ENCODE peak calls at places on chromosome 17, in ten cellular contexts. J is DND-41, A is HCT116, F is stomach, I is dorsolateral prefrontal cortex, H is transverse colon, Q is tibial nerve, O is fibroblast of lung, S is lower lobe of right lung, R is spleen. K is an unnamed sample. For H3K27me3, the result is how much of the 10 kb centered on the place peaks cover.

GRCh38 chr17:57114085-57114673 is 29.1 kb downstream of the AKAP1 start:
- DNase-seq in J (peak), A (no peak), F (peak), I (no peak), H (peak), Q (no peak), O (peak), S (no peak), R (peak), K (peak)

GRCh38 chr17:21688293-21688949 is 3.9 kb upstream of the KCNJ18 start:
- DNase-seq in J (no peak), A (no peak), F (no peak), I (no peak), H (no peak), Q (no peak), O (no peak), S (no peak), R (no peak), K (no peak)

GRCh38 chr17:67491009-67491677 is 114.1 kb downstream of the PITPNC1 start:
- DNase-seq in J (no peak), A (peak), F (peak), I (peak), H (peak), Q (peak), O (peak), S (peak), R (peak), K (peak)

GRCh38 chr17:3603119-3603869 is 5.9 kb downstream of the TRPV1 start:
- DNase-seq in J (no peak), A (no peak), F (no peak), I (no peak), H (no peak), Q (no peak), O (peak), S (no peak), R (no peak), K (no peak)

GRCh38 chr17:1490643-1491405 is 1.7 kb downstream of the MYO1C start:
- DNase-seq in J (peak), A (no peak), F (peak), I (no peak), H (peak), Q (no peak), O (peak), S (peak), R (peak), K (peak)

GRCh38 chr17:58960068-58960467 is 146.6 kb downstream of the TRIM37 start:
- DNase-seq in J (no peak), A (peak), F (no peak), I (no peak), H (no peak), Q (no peak), O (peak), S (no peak), R (no peak), K (no peak)

GRCh38 chr17:48149174-48150106 is 41.9 kb downstream of the SNX11 start:
- DNase-seq in J (no peak), A (no peak), F (no peak), I (no peak), H (no peak), Q (no peak), O (peak), S (no peak), R (no peak), K (no peak)

GRCh38 chr17:81641825-81642489 is 5.0 kb downstream of the TSPAN10 start:
- DNase-seq in J (no peak), A (no peak), F (no peak), I (no peak), H (no peak), Q (no peak), O (peak), S (no peak), R (no peak), K (no peak)

GRCh38 chr17:79617304-79617703 is 6.5 kb upstream of the RBFOX3 start:
- DNase-seq in J (no peak), A (no peak), F (no peak), I (peak), H (no peak), Q (no peak), O (no peak), S (peak), R (peak), K (peak)

GRCh38 chr17:80260791-80261158 is at the start of gene RNF213:
- DNase-seq in J (peak), A (no peak), F (peak), I (no peak), H (peak), Q (no peak), O (peak), S (peak), R (peak), K (peak)

GRCh38 chr17:6455321-6455705 is 11.1 kb downstream of the PIMREG start:
- DNase-seq in J (no peak), A (no peak), F (peak), I (peak), H (peak), Q (no peak), O (peak), S (peak), R (peak), K (no peak)

GRCh38 chr17:4003501-4004421 is 39.5 kb upstream of the ATP2A3 start:
- DNase-seq in J (no peak), A (no peak), F (peak), I (no peak), H (peak), Q (no peak), O (no peak), S (no peak), R (peak), K (no peak)

GRCh38 chr17:50139950-50140885 is 10.3 kb upstream of the SAMD14 start:
- DNase-seq in J (peak), A (peak), F (peak), I (no peak), H (peak), Q (no peak), O (peak), S (peak), R (peak), K (peak)

GRCh38 chr17:76659928-76660614 is 16.5 kb upstream of the ST6GALNAC1 start:
- DNase-seq in J (no peak), A (no peak), F (no peak), I (no peak), H (peak), Q (no peak), O (peak), S (no peak), R (no peak), K (no peak)

GRCh38 chr17:78214706-78215061 is 631 bp downstream of the BIRC5 start:
- DNase-seq in J (peak), A (no peak), F (no peak), I (no peak), H (no peak), Q (no peak), O (no peak), S (no peak), R (no peak), K (no peak)

GRCh38 chr17:34305606-34306005 is 13.6 kb upstream of the CCL8 start:
- DNase-seq in J (no peak), A (no peak), F (no peak), I (no peak), H (no peak), Q (no peak), O (no peak), S (no peak), R (no peak), K (no peak)

GRCh38 chr17:76735006-76735405 is 2.1 kb downstream of the SRSF2 start:
- DNase-seq in J (no peak), A (no peak), F (no peak), I (no peak), H (no peak), Q (no peak), O (peak), S (no peak), R (no peak), K (no peak)

GRCh38 chr17:39277110-39277509 is 51.4 kb upstream of the STAC2 start:
- DNase-seq in J (no peak), A (no peak), F (no peak), I (no peak), H (no peak), Q (no peak), O (no peak), S (no peak), R (no peak), K (no peak)

GRCh38 chr17:27878776-27879562 is 14.2 kb downstream of the LYRM9 start:
- DNase-seq in J (peak), A (no peak), F (no peak), I (no peak), H (no peak), Q (no peak), O (peak), S (no peak), R (no peak), K (no peak)

GRCh38 chr17:82155606-82156005 is 57.0 kb downstream of the CCDC57 start:
- DNase-seq in J (no peak), A (no peak), F (no peak), I (no peak), H (no peak), Q (no peak), O (no peak), S (no peak), R (peak), K (no peak)

GRCh38 chr17:31467502-31468256 is 76.2 kb downstream of the RAB11FIP4 start:
- DNase-seq in J (no peak), A (no peak), F (peak), I (peak), H (no peak), Q (no peak), O (no peak), S (no peak), R (no peak), K (peak)

GRCh38 chr17:66522591-66523272 is 220.3 kb downstream of the PRKCA start:
- DNase-seq in J (no peak), A (no peak), F (no peak), I (no peak), H (no peak), Q (no peak), O (no peak), S (no peak), R (no peak), K (no peak)

GRCh38 chr17:77036136-77036840 is 104.5 kb upstream of the SEC14L1 start:
- DNase-seq in J (no peak), A (no peak), F (no peak), I (no peak), H (no peak), Q (no peak), O (no peak), S (no peak), R (no peak), K (no peak)

GRCh38 chr17:74199306-74200092 is 4.0 kb upstream of the RPL38 start:
- DNase-seq in J (peak), A (no peak), F (peak), I (no peak), H (peak), Q (peak), O (peak), S (peak), R (peak), K (peak)

GRCh38 chr17:63142836-63143235 is 176.8 kb downstream of the TANC2 start:
- DNase-seq in J (no peak), A (no peak), F (no peak), I (no peak), H (no peak), Q (no peak), O (no peak), S (no peak), R (no peak), K (no peak)

GRCh38 chr17:35865412-35866355 is 3.0 kb downstream of the HEATR9 start:
- DNase-seq in J (no peak), A (no peak), F (no peak), I (no peak), H (no peak), Q (no peak), O (peak), S (no peak), R (no peak), K (no peak)

GRCh38 chr17:37754363-37754762 is 9.5 kb upstream of the HNF1B start:
- DNase-seq in J (no peak), A (no peak), F (no peak), I (no peak), H (no peak), Q (no peak), O (no peak), S (no peak), R (no peak), K (no peak)

GRCh38 chr17:51951737-51952136 is 206.8 kb downstream of the CA10 start:
- DNase-seq in J (no peak), A (no peak), F (no peak), I (no peak), H (no peak), Q (no peak), O (no peak), S (no peak), R (no peak), K (no peak)

GRCh38 chr17:28643979-28644781 is 778 bp downstream of the BLTP2 start:
- DNase-seq in J (peak), A (peak), F (peak), I (no peak), H (peak), Q (no peak), O (peak), S (peak), R (peak), K (no peak)

GRCh38 chr17:79285973-79286372 is 211.3 kb downstream of the ENGASE start:
- DNase-seq in J (no peak), A (no peak), F (no peak), I (no peak), H (no peak), Q (no peak), O (no peak), S (no peak), R (no peak), K (no peak)

GRCh38 chr17:19000531-19001011 is 4.0 kb downstream of the FAM83G start:
- DNase-seq in J (no peak), A (no peak), F (peak), I (no peak), H (peak), Q (no peak), O (peak), S (no peak), R (no peak), K (no peak)

GRCh38 chr17:73311781-73312641 is at the start of gene CDC42EP4:
- DNase-seq in J (peak), A (peak), F (peak), I (peak), H (peak), Q (peak), O (peak), S (peak), R (peak), K (peak)

GRCh38 chr17:28141333-28141732 is 98.9 kb downstream of the NLK start:
- DNase-seq in J (no peak), A (no peak), F (no peak), I (no peak), H (no peak), Q (no peak), O (no peak), S (no peak), R (no peak), K (no peak)

GRCh38 chr17:12024332-12024731 is 3.7 kb downstream of the MAP2K4 start:
- DNase-seq in J (no peak), A (peak), F (no peak), I (no peak), H (no peak), Q (no peak), O (peak), S (no peak), R (no peak), K (no peak)

GRCh38 chr17:44314524-44314868 is 6.1 kb downstream of the RUNDC3A start:
- DNase-seq in J (no peak), A (no peak), F (no peak), I (no peak), H (no peak), Q (no peak), O (no peak), S (no peak), R (no peak), K (no peak)

GRCh38 chr17:44317545-44317944 is 7.1 kb downstream of the SLC25A39 start:
- DNase-seq in J (no peak), A (no peak), F (no peak), I (no peak), H (no peak), Q (no peak), O (no peak), S (no peak), R (no peak), K (no peak)

GRCh38 chr17:44314031-44314430 is 5.6 kb downstream of the RUNDC3A start:
- DNase-seq in J (no peak), A (no peak), F (no peak), I (no peak), H (no peak), Q (no peak), O (no peak), S (no peak), R (no peak), K (no peak)

GRCh38 chr17:44314869-44315661 is 6.7 kb downstream of the RUNDC3A start:
- DNase-seq in J (peak), A (no peak), F (peak), I (no peak), H (peak), Q (no peak), O (no peak), S (no peak), R (no peak), K (no peak)

GRCh38 chr17:44315760-44316731 is 7.6 kb downstream of the RUNDC3A start:
- DNase-seq in J (no peak), A (no peak), F (no peak), I (no peak), H (no peak), Q (no peak), O (no peak), S (no peak), R (no peak), K (no peak)
- TF ChIP-seq CTCF in J (no peak), A (no peak), F (no peak), I (no peak), H (no peak), Q (no peak), O (no peak), S (no peak), R (no peak), K (no peak)

DNA sequence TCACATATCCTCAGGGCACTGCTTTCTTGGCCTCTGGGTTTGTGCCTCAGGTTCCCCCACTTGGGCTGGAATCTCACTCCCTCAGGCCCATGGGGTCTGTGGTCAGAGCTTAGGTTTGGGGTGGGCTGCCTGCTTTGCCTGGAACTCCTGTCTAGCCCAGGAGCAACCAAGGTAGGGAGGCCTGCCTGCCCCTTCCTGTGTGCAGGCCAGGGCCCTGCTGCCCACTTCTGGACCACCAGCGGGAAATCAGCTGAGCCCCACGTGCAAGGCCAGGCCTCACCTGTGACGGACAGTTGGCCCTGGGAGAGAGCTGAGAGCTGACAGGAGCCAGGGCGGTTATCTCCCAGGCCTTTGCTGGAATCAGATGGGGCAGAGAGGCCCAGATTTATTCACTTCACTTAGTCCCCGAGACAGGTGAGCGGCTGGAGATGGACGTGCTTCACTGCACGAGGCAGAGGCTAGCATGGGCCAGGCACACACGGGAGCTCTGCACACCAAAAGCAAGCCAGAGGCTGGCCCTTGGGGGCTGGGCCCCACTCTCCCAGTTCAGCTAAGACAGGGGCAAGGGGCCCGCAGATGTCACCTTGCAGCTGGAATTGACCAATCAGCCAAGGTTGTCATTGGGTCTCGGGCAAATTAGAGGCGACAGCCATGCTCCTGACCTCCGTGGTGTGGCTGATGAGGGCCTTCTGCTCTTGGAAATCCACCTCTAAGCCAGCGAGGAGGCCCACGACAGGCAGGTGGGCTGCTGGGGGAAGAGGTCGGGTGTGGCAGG is 49.9 kb upstream of the DOC2B start:
- DNase-seq in J (no peak), A (no peak), F (no peak), I (peak), H (peak), Q (no peak), O (no peak), S (no peak), R (peak), K (peak)
- H3K27me3 ChIP-seq in J (under half), A (under half), F (under half), I (under half), H (under half), Q (under half), O (under half), S (under half), R (under half), K (under half)

GRCh38 chr17:40563371-40564052 is 1.8 kb downstream of the CCR7 start:
- DNase-seq in J (no peak), A (no peak), F (peak), I (no peak), H (no peak), Q (no peak), O (no peak), S (no peak), R (no peak), K (no peak)
- H3K4me3 ChIP-seq in J (no peak), A (no peak), F (no peak), I (no peak), H (no peak), Q (no peak), O (no peak), S (no peak), R (peak), K (no peak)

GRCh38 chr17:68535903-68536302 is 23.7 kb downstream of the PRKAR1A start:
- DNase-seq in J (no peak), A (no peak), F (no peak), I (no peak), H (no peak), Q (no peak), O (no peak), S (no peak), R (no peak), K (no peak)

GRCh38 chr17:68531252-68531651 is 19.0 kb downstream of the PRKAR1A start:
- DNase-seq in J (no peak), A (no peak), F (no peak), I (no peak), H (no peak), Q (no peak), O (no peak), S (no peak), R (no peak), K (no peak)

GRCh38 chr17:68532826-68533225 is 20.6 kb downstream of the PRKAR1A start:
- DNase-seq in J (no peak), A (no peak), F (no peak), I (no peak), H (no peak), Q (no peak), O (no peak), S (no peak), R (no peak), K (no peak)

GRCh38 chr17:68534714-68535113 is 22.5 kb downstream of the PRKAR1A start:
- DNase-seq in J (no peak), A (no peak), F (no peak), I (no peak), H (no peak), Q (no peak), O (no peak), S (no peak), R (no peak), K (no peak)

DNA sequence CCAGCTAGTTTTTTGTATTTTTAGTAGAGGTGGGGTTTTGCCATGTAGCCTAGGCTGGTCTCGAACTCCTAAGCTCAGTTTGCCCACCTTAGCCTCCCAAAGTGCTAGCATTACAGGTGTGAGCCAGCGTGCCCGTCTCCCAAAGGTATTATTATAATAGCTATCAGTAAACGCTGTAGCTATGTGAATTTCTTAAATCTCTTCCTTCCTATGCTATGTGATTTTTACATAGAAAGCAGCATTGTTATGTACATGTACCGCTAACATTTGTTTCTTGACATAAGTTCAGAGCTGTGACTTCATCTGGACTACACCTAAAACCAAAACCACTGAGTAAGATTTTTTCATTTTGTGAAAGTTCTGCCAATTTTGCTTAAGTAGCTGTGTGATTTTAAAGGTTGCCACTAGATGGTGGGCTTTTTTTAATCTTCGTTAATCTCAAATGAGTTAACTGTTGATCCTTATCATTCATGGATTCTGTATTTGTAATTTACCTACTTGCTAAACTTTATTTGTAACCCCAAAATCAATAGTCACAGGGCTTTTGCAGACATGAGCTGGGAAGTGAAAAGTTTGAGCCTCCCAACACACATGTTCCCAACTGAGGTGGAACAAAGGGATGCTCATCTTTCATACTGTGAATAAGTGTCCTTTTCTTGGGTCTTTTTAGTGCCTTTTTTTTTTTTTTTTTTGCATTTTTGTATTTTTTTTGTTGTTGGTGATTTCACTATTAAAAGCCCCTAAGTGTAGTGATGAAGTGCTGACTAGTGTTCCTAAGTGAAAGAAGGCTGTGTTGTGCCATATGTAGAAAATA is 21.9 kb downstream of the PRKAR1A start:
- DNase-seq in J (no peak), A (no peak), F (no peak), I (no peak), H (no peak), Q (no peak), O (peak), S (no peak), R (no peak), K (no peak)
- TF ChIP-seq CTCF in J (peak), A (peak), F (no peak), I (peak), H (peak), Q (peak), O (peak), S (peak), R (no peak), K (peak)